ENCODE peak calls at places on chromosomes 3 and 15, in eight cellular contexts. One of them, this sample, is unnamed. For H3K9me3 and H3K36me3, the result is how much of the 10 kb centered on the place peaks cover.

GRCh38 chr3:186514296-186515002 is 29.7 kb downstream of the CRYGS start:
- DNase-seq in sigmoid colon: no peak
- DNase-seq in transverse colon: no peak
- DNase-seq in GM23248: peak
- DNase-seq in body of pancreas: no peak
- DNase-seq in OCI-LY7: no peak
- DNase-seq in pancreas: no peak
- DNase-seq in upper lobe of right lung: no peak
- DNase-seq in this sample: no peak

GRCh38 chr3:196757876-196758739 is 18.5 kb downstream of the PAK2 start:
- DNase-seq in sigmoid colon: no peak
- DNase-seq in transverse colon: no peak
- DNase-seq in GM23248: peak
- DNase-seq in body of pancreas: no peak
- DNase-seq in OCI-LY7: no peak
- DNase-seq in pancreas: no peak
- DNase-seq in upper lobe of right lung: no peak
- DNase-seq in this sample: no peak

GRCh38 chr15:85008474-85009260 is 27.0 kb downstream of the PDE8A start:
- DNase-seq in sigmoid colon: no peak
- DNase-seq in transverse colon: no peak
- DNase-seq in GM23248: no peak
- DNase-seq in body of pancreas: no peak
- DNase-seq in OCI-LY7: peak
- DNase-seq in pancreas: no peak
- DNase-seq in upper lobe of right lung: no peak
- DNase-seq in this sample: no peak

GRCh38 chr3:46517016-46517770 is 19.4 kb downstream of the RTP3 start:
- DNase-seq in sigmoid colon: no peak
- DNase-seq in transverse colon: no peak
- DNase-seq in GM23248: peak
- DNase-seq in body of pancreas: no peak
- DNase-seq in OCI-LY7: no peak
- DNase-seq in pancreas: no peak
- DNase-seq in upper lobe of right lung: no peak
- DNase-seq in this sample: no peak

GRCh38 chr3:129004639-129005295 is 3.7 kb downstream of the EFCC1 start:
- DNase-seq in sigmoid colon: no peak
- DNase-seq in transverse colon: no peak
- DNase-seq in GM23248: no peak
- DNase-seq in body of pancreas: no peak
- DNase-seq in OCI-LY7: peak
- DNase-seq in pancreas: no peak
- DNase-seq in upper lobe of right lung: no peak
- DNase-seq in this sample: no peak

GRCh38 chr3:48565186-48565585 is 1.6 kb upstream of the UCN2 start:
- DNase-seq in sigmoid colon: no peak
- DNase-seq in transverse colon: no peak
- DNase-seq in GM23248: no peak
- DNase-seq in body of pancreas: no peak
- DNase-seq in OCI-LY7: no peak
- DNase-seq in pancreas: peak
- DNase-seq in upper lobe of right lung: no peak
- DNase-seq in this sample: no peak

GRCh38 chr3:101151286-101151901 is 158.2 kb upstream of the ABI3BP start:
- DNase-seq in sigmoid colon: no peak
- DNase-seq in transverse colon: no peak
- DNase-seq in GM23248: peak
- DNase-seq in body of pancreas: no peak
- DNase-seq in OCI-LY7: no peak
- DNase-seq in pancreas: no peak
- DNase-seq in upper lobe of right lung: no peak
- DNase-seq in this sample: no peak

GRCh38 chr3:151232991-151233390 is 30.0 kb upstream of the GPR171 start:
- DNase-seq in sigmoid colon: no peak
- DNase-seq in transverse colon: no peak
- DNase-seq in GM23248: no peak
- DNase-seq in body of pancreas: no peak
- DNase-seq in OCI-LY7: no peak
- DNase-seq in pancreas: no peak
- DNase-seq in upper lobe of right lung: no peak
- DNase-seq in this sample: no peak

GRCh38 chr15:29888651-29889050 is 66.4 kb upstream of the TJP1 start:
- DNase-seq in sigmoid colon: no peak
- DNase-seq in transverse colon: no peak
- DNase-seq in GM23248: peak
- DNase-seq in body of pancreas: no peak
- DNase-seq in OCI-LY7: no peak
- DNase-seq in pancreas: no peak
- DNase-seq in upper lobe of right lung: no peak
- DNase-seq in this sample: no peak

GRCh38 chr3:120497318-120497717 is 46.5 kb upstream of the FSTL1 start:
- DNase-seq in sigmoid colon: no peak
- DNase-seq in transverse colon: no peak
- DNase-seq in GM23248: peak
- DNase-seq in body of pancreas: no peak
- DNase-seq in OCI-LY7: no peak
- DNase-seq in pancreas: no peak
- DNase-seq in upper lobe of right lung: no peak
- DNase-seq in this sample: no peak

GRCh38 chr3:158106773-158107461 is 697 bp upstream of the SHOX2 start:
- DNase-seq in sigmoid colon: no peak
- DNase-seq in transverse colon: no peak
- DNase-seq in GM23248: peak
- DNase-seq in body of pancreas: no peak
- DNase-seq in OCI-LY7: peak
- DNase-seq in pancreas: peak
- DNase-seq in upper lobe of right lung: no peak
- DNase-seq in this sample: no peak

GRCh38 chr3:43162573-43163084 is 56.8 kb upstream of the POMGNT2 start:
- DNase-seq in sigmoid colon: no peak
- DNase-seq in transverse colon: no peak
- DNase-seq in GM23248: no peak
- DNase-seq in body of pancreas: no peak
- DNase-seq in OCI-LY7: no peak
- DNase-seq in pancreas: no peak
- DNase-seq in upper lobe of right lung: no peak
- DNase-seq in this sample: no peak

GRCh38 chr15:79728867-79729266 is 167.9 kb downstream of the MTHFS start:
- DNase-seq in sigmoid colon: no peak
- DNase-seq in transverse colon: no peak
- DNase-seq in GM23248: no peak
- DNase-seq in body of pancreas: no peak
- DNase-seq in OCI-LY7: no peak
- DNase-seq in pancreas: no peak
- DNase-seq in upper lobe of right lung: no peak
- DNase-seq in this sample: no peak

GRCh38 chr15:85752591-85752990 is 42.1 kb downstream of the KLHL25 start:
- DNase-seq in sigmoid colon: peak
- DNase-seq in transverse colon: no peak
- DNase-seq in GM23248: no peak
- DNase-seq in body of pancreas: peak
- DNase-seq in OCI-LY7: no peak
- DNase-seq in pancreas: peak
- DNase-seq in upper lobe of right lung: peak
- DNase-seq in this sample: no peak

GRCh38 chr3:27610800-27611199 is 111.3 kb downstream of the EOMES start:
- DNase-seq in sigmoid colon: no peak
- DNase-seq in transverse colon: no peak
- DNase-seq in GM23248: no peak
- DNase-seq in body of pancreas: no peak
- DNase-seq in OCI-LY7: no peak
- DNase-seq in pancreas: no peak
- DNase-seq in upper lobe of right lung: no peak
- DNase-seq in this sample: no peak

GRCh38 chr15:40695469-40695910 is 516 bp downstream of the RAD51 start:
- DNase-seq in sigmoid colon: no peak
- DNase-seq in transverse colon: no peak
- DNase-seq in GM23248: peak
- DNase-seq in body of pancreas: no peak
- DNase-seq in OCI-LY7: peak
- DNase-seq in pancreas: no peak
- DNase-seq in upper lobe of right lung: no peak
- DNase-seq in this sample: no peak

GRCh38 chr3:124492824-124493223 is 237.4 kb upstream of the UMPS start:
- DNase-seq in sigmoid colon: no peak
- DNase-seq in transverse colon: peak
- DNase-seq in GM23248: peak
- DNase-seq in body of pancreas: peak
- DNase-seq in OCI-LY7: peak
- DNase-seq in pancreas: peak
- DNase-seq in upper lobe of right lung: no peak
- DNase-seq in this sample: no peak

GRCh38 chr3:3172627-3173026 is 6.9 kb downstream of the CRBN start:
- DNase-seq in sigmoid colon: no peak
- DNase-seq in transverse colon: no peak
- DNase-seq in GM23248: no peak
- DNase-seq in body of pancreas: no peak
- DNase-seq in OCI-LY7: no peak
- DNase-seq in pancreas: no peak
- DNase-seq in upper lobe of right lung: no peak
- DNase-seq in this sample: no peak

GRCh38 chr15:29107291-29107890 is 162.2 kb downstream of the NSMCE3 start:
- DNase-seq in sigmoid colon: no peak
- DNase-seq in transverse colon: no peak
- DNase-seq in GM23248: no peak
- DNase-seq in body of pancreas: no peak
- DNase-seq in OCI-LY7: no peak
- DNase-seq in pancreas: peak
- DNase-seq in upper lobe of right lung: no peak
- DNase-seq in this sample: peak

GRCh38 chr15:20280933-20281463 is 260.6 kb downstream of the GOLGA6L6 start:
- DNase-seq in sigmoid colon: no peak
- DNase-seq in transverse colon: no peak
- DNase-seq in GM23248: no peak
- DNase-seq in body of pancreas: no peak
- DNase-seq in OCI-LY7: no peak
- DNase-seq in pancreas: peak
- DNase-seq in upper lobe of right lung: no peak
- DNase-seq in this sample: no peak
- H3K9me3 ChIP-seq in sigmoid colon: under half
- H3K9me3 ChIP-seq in transverse colon: under half
- H3K9me3 ChIP-seq in GM23248: under half
- H3K9me3 ChIP-seq in body of pancreas: under half
- H3K9me3 ChIP-seq in OCI-LY7: under half
- H3K9me3 ChIP-seq in pancreas: under half
- H3K9me3 ChIP-seq in upper lobe of right lung: under half
- H3K9me3 ChIP-seq in this sample: under half

DNA sequence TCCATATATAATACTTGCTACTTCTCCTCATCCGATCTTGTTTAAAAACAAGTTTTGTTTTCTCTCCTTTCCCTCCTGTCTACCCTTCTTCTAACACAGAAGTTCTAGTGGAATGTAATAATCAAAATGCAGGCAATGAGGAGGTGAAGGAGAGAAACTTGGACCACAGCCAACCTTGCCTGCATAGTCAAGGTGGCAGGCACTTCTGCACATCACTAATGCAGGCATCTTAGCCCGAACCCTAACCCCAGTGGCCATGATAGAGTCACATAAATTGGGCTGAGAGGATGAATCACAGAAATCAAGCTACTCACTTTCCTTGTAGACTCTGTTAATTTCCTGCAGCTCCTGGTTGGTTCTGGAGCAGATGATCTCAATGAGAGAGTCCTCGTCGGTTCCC is 41.0 kb downstream of the ANXA2 start:
- DNase-seq in sigmoid colon: no peak
- DNase-seq in transverse colon: no peak
- DNase-seq in GM23248: peak
- DNase-seq in body of pancreas: no peak
- DNase-seq in OCI-LY7: no peak
- DNase-seq in pancreas: no peak
- DNase-seq in upper lobe of right lung: no peak
- DNase-seq in this sample: no peak
- H3K36me3 ChIP-seq in sigmoid colon: under half
- H3K36me3 ChIP-seq in transverse colon: half or more
- H3K36me3 ChIP-seq in GM23248: half or more
- H3K36me3 ChIP-seq in body of pancreas: under half
- H3K36me3 ChIP-seq in OCI-LY7: under half
- H3K36me3 ChIP-seq in pancreas: under half
- H3K36me3 ChIP-seq in upper lobe of right lung: half or more
- H3K36me3 ChIP-seq in this sample: under half

DNA sequence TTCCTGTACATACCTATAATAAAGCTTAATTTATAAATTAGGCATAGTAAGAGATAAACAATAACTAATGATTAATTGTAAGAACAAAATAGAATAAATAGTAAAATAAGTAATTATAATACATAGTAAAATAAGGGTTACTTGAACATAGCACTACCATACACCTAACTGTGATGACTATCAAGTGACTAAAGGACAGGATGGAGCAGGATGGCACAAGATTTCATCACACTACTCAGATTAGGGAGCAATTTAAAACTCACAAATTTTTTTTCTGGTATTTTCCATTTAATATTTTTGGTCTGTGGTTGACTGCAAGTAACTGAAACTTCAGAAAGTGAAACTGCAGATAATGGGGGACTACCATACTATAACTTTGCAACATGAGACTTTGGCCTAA is 14.8 kb downstream of the RFX7 start:
- DNase-seq in sigmoid colon: no peak
- DNase-seq in transverse colon: no peak
- DNase-seq in GM23248: no peak
- DNase-seq in body of pancreas: no peak
- DNase-seq in OCI-LY7: no peak
- DNase-seq in pancreas: no peak
- DNase-seq in upper lobe of right lung: no peak
- DNase-seq in this sample: no peak
- H3K9me3 ChIP-seq in sigmoid colon: under half
- H3K9me3 ChIP-seq in transverse colon: under half
- H3K9me3 ChIP-seq in GM23248: under half
- H3K9me3 ChIP-seq in body of pancreas: under half
- H3K9me3 ChIP-seq in OCI-LY7: half or more
- H3K9me3 ChIP-seq in pancreas: under half
- H3K9me3 ChIP-seq in upper lobe of right lung: under half
- H3K9me3 ChIP-seq in this sample: under half

GRCh38 chr3:26198609-26199008 is 408.7 kb downstream of the OXSM start:
- DNase-seq in sigmoid colon: no peak
- DNase-seq in transverse colon: no peak
- DNase-seq in GM23248: no peak
- DNase-seq in body of pancreas: no peak
- DNase-seq in OCI-LY7: no peak
- DNase-seq in pancreas: no peak
- DNase-seq in upper lobe of right lung: no peak
- DNase-seq in this sample: no peak

GRCh38 chr3:26191556-26191955 is 401.7 kb downstream of the OXSM start:
- DNase-seq in sigmoid colon: no peak
- DNase-seq in transverse colon: no peak
- DNase-seq in GM23248: no peak
- DNase-seq in body of pancreas: no peak
- DNase-seq in OCI-LY7: no peak
- DNase-seq in pancreas: no peak
- DNase-seq in upper lobe of right lung: no peak
- DNase-seq in this sample: no peak

DNA sequence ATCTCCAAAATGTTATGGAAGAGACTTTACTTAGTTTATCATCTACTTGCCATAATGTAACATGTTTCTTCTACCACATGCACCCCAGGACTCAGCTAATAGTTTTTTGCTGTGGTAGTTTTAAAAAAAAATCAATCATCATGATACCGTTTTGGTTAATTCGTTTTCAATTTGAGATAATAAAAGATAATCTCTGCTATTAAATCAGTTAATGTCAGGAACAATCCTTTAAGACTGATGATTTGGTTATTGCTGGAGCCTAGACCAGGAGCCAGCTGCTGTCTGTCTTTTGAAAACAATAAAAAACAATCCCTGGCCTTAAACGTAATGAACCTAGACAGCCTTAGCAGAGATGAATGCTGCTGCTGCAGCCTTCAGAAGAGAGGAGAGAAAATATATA is 403.7 kb downstream of the OXSM start:
- DNase-seq in sigmoid colon: no peak
- DNase-seq in transverse colon: no peak
- DNase-seq in GM23248: no peak
- DNase-seq in body of pancreas: no peak
- DNase-seq in OCI-LY7: no peak
- DNase-seq in pancreas: no peak
- DNase-seq in upper lobe of right lung: no peak
- DNase-seq in this sample: no peak
- H3K36me3 ChIP-seq in sigmoid colon: under half
- H3K36me3 ChIP-seq in transverse colon: under half
- H3K36me3 ChIP-seq in GM23248: under half
- H3K36me3 ChIP-seq in body of pancreas: under half
- H3K36me3 ChIP-seq in OCI-LY7: under half
- H3K36me3 ChIP-seq in pancreas: under half
- H3K36me3 ChIP-seq in upper lobe of right lung: under half
- H3K36me3 ChIP-seq in this sample: under half